ENCODE peak calls at places on chromosomes 12 and 14, in seven cellular contexts. One of them, this sample, is unnamed.

GRCh38 chr14:75259946-75260545 is 18.6 kb upstream of the FOS start:
- DNase-seq in ureter: no peak
- DNase-seq in PC-3: no peak
- DNase-seq in dermis blood vessel endothelial cell: no peak
- DNase-seq in hypothalamus: no peak
- DNase-seq in DMS153: no peak
- DNase-seq in HCEC 1CT: no peak
- DNase-seq in this sample: no peak

GRCh38 chr12:122687091-122687490 is 16.1 kb downstream of the HCAR2 start:
- DNase-seq in ureter: no peak
- DNase-seq in PC-3: peak
- DNase-seq in dermis blood vessel endothelial cell: peak
- DNase-seq in hypothalamus: no peak
- DNase-seq in DMS153: peak
- DNase-seq in HCEC 1CT: no peak
- DNase-seq in this sample: no peak

GRCh38 chr14:61963926-61964325 is 201.7 kb downstream of the SNAPC1 start:
- DNase-seq in ureter: no peak
- DNase-seq in PC-3: peak
- DNase-seq in dermis blood vessel endothelial cell: no peak
- DNase-seq in hypothalamus: no peak
- DNase-seq in DMS153: no peak
- DNase-seq in HCEC 1CT: peak
- DNase-seq in this sample: no peak

GRCh38 chr14:104297721-104298401 is 159.5 kb downstream of the KIF26A start:
- DNase-seq in ureter: no peak
- DNase-seq in PC-3: no peak
- DNase-seq in dermis blood vessel endothelial cell: no peak
- DNase-seq in hypothalamus: no peak
- DNase-seq in DMS153: no peak
- DNase-seq in HCEC 1CT: no peak
- DNase-seq in this sample: peak

GRCh38 chr12:40192704-40193255 is 32.0 kb upstream of the LRRK2 start:
- DNase-seq in ureter: no peak
- DNase-seq in PC-3: no peak
- DNase-seq in dermis blood vessel endothelial cell: no peak
- DNase-seq in hypothalamus: no peak
- DNase-seq in DMS153: no peak
- DNase-seq in HCEC 1CT: no peak
- DNase-seq in this sample: no peak

GRCh38 chr14:53772936-53773335 is 183.7 kb downstream of the BMP4 start:
- DNase-seq in ureter: no peak
- DNase-seq in PC-3: no peak
- DNase-seq in dermis blood vessel endothelial cell: no peak
- DNase-seq in hypothalamus: no peak
- DNase-seq in DMS153: no peak
- DNase-seq in HCEC 1CT: no peak
- DNase-seq in this sample: no peak

GRCh38 chr14:36524874-36525745 is 5.1 kb upstream of the NKX2-1 start:
- DNase-seq in ureter: no peak
- DNase-seq in PC-3: peak
- DNase-seq in dermis blood vessel endothelial cell: peak
- DNase-seq in hypothalamus: no peak
- DNase-seq in DMS153: no peak
- DNase-seq in HCEC 1CT: no peak
- DNase-seq in this sample: peak

GRCh38 chr12:25694072-25694471 is 141.0 kb upstream of the LMNTD1 start:
- DNase-seq in ureter: no peak
- DNase-seq in PC-3: peak
- DNase-seq in dermis blood vessel endothelial cell: peak
- DNase-seq in hypothalamus: peak
- DNase-seq in DMS153: no peak
- DNase-seq in HCEC 1CT: peak
- DNase-seq in this sample: no peak

GRCh38 chr14:39107624-39108023 is 4.6 kb upstream of the SEC23A start:
- DNase-seq in ureter: no peak
- DNase-seq in PC-3: peak
- DNase-seq in dermis blood vessel endothelial cell: peak
- DNase-seq in hypothalamus: no peak
- DNase-seq in DMS153: no peak
- DNase-seq in HCEC 1CT: peak
- DNase-seq in this sample: no peak

GRCh38 chr12:6205144-6205539 is 4.9 kb downstream of the CD9 start:
- DNase-seq in ureter: peak
- DNase-seq in PC-3: no peak
- DNase-seq in dermis blood vessel endothelial cell: peak
- DNase-seq in hypothalamus: no peak
- DNase-seq in DMS153: no peak
- DNase-seq in HCEC 1CT: no peak
- DNase-seq in this sample: peak

GRCh38 chr12:63989301-63989845 is 144.9 kb downstream of the SRGAP1 start:
- DNase-seq in ureter: no peak
- DNase-seq in PC-3: no peak
- DNase-seq in dermis blood vessel endothelial cell: peak
- DNase-seq in hypothalamus: no peak
- DNase-seq in DMS153: no peak
- DNase-seq in HCEC 1CT: no peak
- DNase-seq in this sample: no peak

GRCh38 chr12:7695159-7695930 is at the start of gene GDF3:
- DNase-seq in ureter: no peak
- DNase-seq in PC-3: no peak
- DNase-seq in dermis blood vessel endothelial cell: peak
- DNase-seq in hypothalamus: no peak
- DNase-seq in DMS153: no peak
- DNase-seq in HCEC 1CT: no peak
- DNase-seq in this sample: no peak

GRCh38 chr12:75977952-75978671 is 53.5 kb downstream of the PHLDA1 start:
- DNase-seq in ureter: peak
- DNase-seq in PC-3: peak
- DNase-seq in dermis blood vessel endothelial cell: peak
- DNase-seq in hypothalamus: no peak
- DNase-seq in DMS153: peak
- DNase-seq in HCEC 1CT: peak
- DNase-seq in this sample: no peak

GRCh38 chr12:53508534-53509199 is 1.4 kb upstream of the NPFF start:
- DNase-seq in ureter: peak
- DNase-seq in PC-3: peak
- DNase-seq in dermis blood vessel endothelial cell: peak
- DNase-seq in hypothalamus: peak
- DNase-seq in DMS153: peak
- DNase-seq in HCEC 1CT: peak
- DNase-seq in this sample: peak

GRCh38 chr14:90299408-90299807 is 32.3 kb downstream of the NRDE2 start:
- DNase-seq in ureter: no peak
- DNase-seq in PC-3: no peak
- DNase-seq in dermis blood vessel endothelial cell: no peak
- DNase-seq in hypothalamus: no peak
- DNase-seq in DMS153: no peak
- DNase-seq in HCEC 1CT: no peak
- DNase-seq in this sample: peak

GRCh38 chr12:110245278-110245868 is 35.7 kb upstream of the ATP2A2 start:
- DNase-seq in ureter: no peak
- DNase-seq in PC-3: peak
- DNase-seq in dermis blood vessel endothelial cell: peak
- DNase-seq in hypothalamus: no peak
- DNase-seq in DMS153: no peak
- DNase-seq in HCEC 1CT: peak
- DNase-seq in this sample: no peak

GRCh38 chr12:112463478-112463877 is 44.7 kb downstream of the PTPN11 start:
- DNase-seq in ureter: no peak
- DNase-seq in PC-3: no peak
- DNase-seq in dermis blood vessel endothelial cell: no peak
- DNase-seq in hypothalamus: no peak
- DNase-seq in DMS153: no peak
- DNase-seq in HCEC 1CT: no peak
- DNase-seq in this sample: no peak

GRCh38 chr12:52390739-52391617 is 5.5 kb upstream of the KRT84 start:
- DNase-seq in ureter: no peak
- DNase-seq in PC-3: peak
- DNase-seq in dermis blood vessel endothelial cell: peak
- DNase-seq in hypothalamus: no peak
- DNase-seq in DMS153: no peak
- DNase-seq in HCEC 1CT: no peak
- DNase-seq in this sample: no peak

GRCh38 chr12:45305904-45306303 is 90.0 kb downstream of the ANO6 start:
- DNase-seq in ureter: no peak
- DNase-seq in PC-3: no peak
- DNase-seq in dermis blood vessel endothelial cell: no peak
- DNase-seq in hypothalamus: no peak
- DNase-seq in DMS153: no peak
- DNase-seq in HCEC 1CT: no peak
- DNase-seq in this sample: no peak

GRCh38 chr14:58712357-58712756 is 74.6 kb downstream of the DACT1 start:
- DNase-seq in ureter: no peak
- DNase-seq in PC-3: no peak
- DNase-seq in dermis blood vessel endothelial cell: no peak
- DNase-seq in hypothalamus: no peak
- DNase-seq in DMS153: no peak
- DNase-seq in HCEC 1CT: no peak
- DNase-seq in this sample: no peak

GRCh38 chr14:21822109-21822508 is 148.5 kb upstream of the OR4E1 start:
- DNase-seq in ureter: no peak
- DNase-seq in PC-3: no peak
- DNase-seq in dermis blood vessel endothelial cell: no peak
- DNase-seq in hypothalamus: no peak
- DNase-seq in DMS153: no peak
- DNase-seq in HCEC 1CT: no peak
- DNase-seq in this sample: no peak

GRCh38 chr14:90302529-90303303 is 29.0 kb downstream of the NRDE2 start:
- DNase-seq in ureter: no peak
- DNase-seq in PC-3: no peak
- DNase-seq in dermis blood vessel endothelial cell: no peak
- DNase-seq in hypothalamus: no peak
- DNase-seq in DMS153: no peak
- DNase-seq in HCEC 1CT: no peak
- DNase-seq in this sample: no peak

GRCh38 chr12:121773011-121773777 is 20.3 kb downstream of the RHOF start:
- DNase-seq in ureter: peak
- DNase-seq in PC-3: peak
- DNase-seq in dermis blood vessel endothelial cell: peak
- DNase-seq in hypothalamus: no peak
- DNase-seq in DMS153: peak
- DNase-seq in HCEC 1CT: peak
- DNase-seq in this sample: peak

GRCh38 chr12:114684870-114685273 is 897 bp upstream of the TBX3 start:
- DNase-seq in ureter: no peak
- DNase-seq in PC-3: no peak
- DNase-seq in dermis blood vessel endothelial cell: no peak
- DNase-seq in hypothalamus: no peak
- DNase-seq in DMS153: no peak
- DNase-seq in HCEC 1CT: no peak
- DNase-seq in this sample: no peak

GRCh38 chr14:32620303-32620702 is 291.2 kb downstream of the AKAP6 start:
- DNase-seq in ureter: no peak
- DNase-seq in PC-3: peak
- DNase-seq in dermis blood vessel endothelial cell: no peak
- DNase-seq in hypothalamus: no peak
- DNase-seq in DMS153: no peak
- DNase-seq in HCEC 1CT: peak
- DNase-seq in this sample: no peak

GRCh38 chr12:2813573-2814185 is 1.2 kb downstream of the ITFG2 start:
- DNase-seq in ureter: no peak
- DNase-seq in PC-3: peak
- DNase-seq in dermis blood vessel endothelial cell: peak
- DNase-seq in hypothalamus: no peak
- DNase-seq in DMS153: peak
- DNase-seq in HCEC 1CT: peak
- DNase-seq in this sample: no peak